ENCODE peak calls at places on chromosomes 3 and 15, in six cellular contexts. One of them, this sample, is unnamed.

GRCh38 chr3:62835594-62836236 is 39.5 kb downstream of the CADPS start:
- DNase-seq in HepG2: no peak
- DNase-seq in H1: no peak
- DNase-seq in GM12878: no peak
- DNase-seq in GM12891: no peak
- DNase-seq in GM12892: no peak
- DNase-seq in this sample: no peak

GRCh38 chr3:169659096-169659521 is 4.4 kb downstream of the MECOM start:
- DNase-seq in GM12878: no peak
- DNase-seq in GM12891: no peak
- DNase-seq in GM12892: no peak
- DNase-seq in H1: no peak
- DNase-seq in HepG2: no peak
- DNase-seq in this sample: peak; percentile 31

GRCh38 chr3:49007068-49007770 is at the start of gene WDR6:
- DNase-seq in HepG2: peak; percentile 95
- DNase-seq in GM12892: peak; percentile 99
- DNase-seq in H1: peak; percentile 96
- DNase-seq in GM12878: peak; percentile 96
- DNase-seq in GM12891: peak; percentile 99
- DNase-seq in this sample: peak; percentile 98

GRCh38 chr3:152317956-152318355 is 49.2 kb downstream of the MBNL1 start:
- DNase-seq in H1: no peak
- DNase-seq in GM12892: no peak
- DNase-seq in HepG2: no peak
- DNase-seq in GM12891: no peak
- DNase-seq in GM12878: no peak
- DNase-seq in this sample: no peak

GRCh38 chr3:109882144-109882543 is 544.8 kb upstream of the DPPA4 start:
- DNase-seq in GM12891: no peak
- DNase-seq in GM12878: no peak
- DNase-seq in H1: no peak
- DNase-seq in HepG2: no peak
- DNase-seq in GM12892: no peak
- DNase-seq in this sample: no peak

GRCh38 chr3:78871048-78871447 is 896.8 kb downstream of the ROBO1 start:
- DNase-seq in GM12878: peak; percentile 47
- DNase-seq in HepG2: no peak
- DNase-seq in GM12892: no peak
- DNase-seq in H1: no peak
- DNase-seq in GM12891: no peak
- DNase-seq in this sample: no peak

GRCh38 chr15:57329582-57330367 is 46.5 kb upstream of the CGNL1 start:
- DNase-seq in GM12892: no peak
- DNase-seq in GM12878: no peak
- DNase-seq in GM12891: no peak
- DNase-seq in HepG2: no peak
- DNase-seq in H1: no peak
- DNase-seq in this sample: no peak

GRCh38 chr15:90142216-90143175 is 40.2 kb upstream of the IDH2 start:
- DNase-seq in GM12878: no peak
- DNase-seq in GM12892: no peak
- DNase-seq in GM12891: no peak
- DNase-seq in HepG2: no peak
- DNase-seq in H1: no peak
- DNase-seq in this sample: no peak

GRCh38 chr15:22871481-22872076 is 33.1 kb downstream of the NIPA2 start:
- DNase-seq in GM12891: no peak
- DNase-seq in GM12878: no peak
- DNase-seq in H1: no peak
- DNase-seq in GM12892: no peak
- DNase-seq in HepG2: no peak
- DNase-seq in this sample: no peak

GRCh38 chr3:153052096-153052460 is 109.9 kb upstream of the RAP2B start:
- DNase-seq in GM12891: no peak
- DNase-seq in HepG2: peak; percentile 6
- DNase-seq in GM12892: no peak
- DNase-seq in GM12878: no peak
- DNase-seq in H1: no peak
- DNase-seq in this sample: no peak

GRCh38 chr3:99885851-99886250 is 68.2 kb downstream of the CMSS1 start:
- DNase-seq in GM12892: no peak
- DNase-seq in GM12878: no peak
- DNase-seq in H1: no peak
- DNase-seq in GM12891: no peak
- DNase-seq in HepG2: no peak
- DNase-seq in this sample: no peak

GRCh38 chr3:172201136-172201989 is 162.0 kb downstream of the FNDC3B start:
- DNase-seq in HepG2: no peak
- DNase-seq in GM12892: no peak
- DNase-seq in GM12878: no peak
- DNase-seq in H1: no peak
- DNase-seq in GM12891: no peak
- DNase-seq in this sample: peak; percentile 26

GRCh38 chr3:38581774-38582173 is 67.7 kb downstream of the SCN5A start:
- DNase-seq in GM12892: no peak
- DNase-seq in GM12891: no peak
- DNase-seq in HepG2: no peak
- DNase-seq in GM12878: no peak
- DNase-seq in H1: no peak
- DNase-seq in this sample: no peak

GRCh38 chr3:46901591-46902187 is 24.2 kb downstream of the PTH1R start:
- DNase-seq in HepG2: no peak
- DNase-seq in GM12892: no peak
- DNase-seq in GM12891: no peak
- DNase-seq in GM12878: no peak
- DNase-seq in H1: no peak
- DNase-seq in this sample: no peak

GRCh38 chr3:10228248-10228950 is 19.9 kb upstream of the TATDN2 start:
- DNase-seq in H1: no peak
- DNase-seq in GM12891: no peak
- DNase-seq in GM12878: no peak
- DNase-seq in HepG2: no peak
- DNase-seq in GM12892: no peak
- DNase-seq in this sample: no peak
- TF ChIP-seq TAF1 in H1: no peak
- TF ChIP-seq TAF1 in GM12891: no peak
- TF ChIP-seq TAF1 in GM12878: no peak
- TF ChIP-seq TAF1 in HepG2: no peak
- TF ChIP-seq TAF1 in GM12892: no peak
- TF ChIP-seq TAF1 in this sample: no peak

GRCh38 chr15:94324117-94324826 is 92.9 kb downstream of the MCTP2 start:
- DNase-seq in GM12892: peak; percentile 19
- DNase-seq in H1: peak; percentile 19
- DNase-seq in HepG2: peak; percentile 34
- DNase-seq in GM12878: peak; percentile 45
- DNase-seq in GM12891: peak; percentile 25
- DNase-seq in this sample: peak; percentile 68
- TF ChIP-seq TAF1 in GM12892: no peak
- TF ChIP-seq TAF1 in H1: no peak
- TF ChIP-seq TAF1 in HepG2: no peak
- TF ChIP-seq TAF1 in GM12878: no peak
- TF ChIP-seq TAF1 in GM12891: no peak
- TF ChIP-seq TAF1 in this sample: no peak

DNA sequence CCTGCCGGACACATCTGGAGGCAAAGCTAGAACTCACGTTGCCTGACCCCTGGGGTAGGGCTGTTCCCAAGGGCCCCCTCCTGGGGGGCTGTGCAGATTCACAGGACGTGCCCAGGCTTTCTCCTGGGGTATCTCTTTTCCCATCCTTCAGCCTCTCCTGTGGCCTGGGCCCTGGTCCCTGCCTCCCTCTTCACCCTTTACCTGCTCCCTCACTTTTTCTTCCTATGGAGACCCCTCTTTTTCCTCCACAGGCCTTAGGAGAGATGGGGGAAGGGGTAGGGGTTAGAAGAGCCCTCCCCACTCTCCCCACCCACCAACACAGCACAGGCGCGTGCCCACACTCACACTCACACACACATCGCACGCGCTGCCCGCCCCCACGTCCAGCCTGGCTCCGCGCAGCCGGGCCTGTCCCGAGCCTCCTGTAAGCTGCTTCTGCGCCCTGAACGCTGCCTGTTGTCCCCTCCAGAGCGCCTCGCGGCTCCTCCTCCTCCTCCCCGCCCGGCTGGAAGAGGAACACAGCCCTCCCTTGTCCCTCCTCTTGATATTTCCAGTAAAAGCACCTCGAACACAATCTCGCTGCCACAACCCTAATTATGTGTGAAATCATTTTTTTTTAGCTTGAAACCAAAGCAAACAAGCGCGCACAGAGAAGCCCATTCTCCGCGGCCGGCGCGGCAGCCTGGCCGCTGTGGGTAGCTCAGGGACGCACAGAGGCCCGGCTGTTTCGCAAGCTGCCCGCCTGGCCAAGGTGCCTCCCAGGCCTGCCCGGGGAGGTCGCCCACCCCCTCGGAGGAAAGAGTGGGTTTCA is 33.9 kb upstream of the ACAN start:
- DNase-seq in GM12878: no peak
- DNase-seq in H1: no peak
- DNase-seq in HepG2: no peak
- DNase-seq in GM12892: no peak
- DNase-seq in GM12891: no peak
- DNase-seq in this sample: peak; percentile 44
- TF ChIP-seq TAF1 in GM12878: no peak
- TF ChIP-seq TAF1 in H1: peak; percentile 50
- TF ChIP-seq TAF1 in HepG2: no peak
- TF ChIP-seq TAF1 in GM12892: no peak
- TF ChIP-seq TAF1 in GM12891: no peak
- TF ChIP-seq TAF1 in this sample: no peak

DNA sequence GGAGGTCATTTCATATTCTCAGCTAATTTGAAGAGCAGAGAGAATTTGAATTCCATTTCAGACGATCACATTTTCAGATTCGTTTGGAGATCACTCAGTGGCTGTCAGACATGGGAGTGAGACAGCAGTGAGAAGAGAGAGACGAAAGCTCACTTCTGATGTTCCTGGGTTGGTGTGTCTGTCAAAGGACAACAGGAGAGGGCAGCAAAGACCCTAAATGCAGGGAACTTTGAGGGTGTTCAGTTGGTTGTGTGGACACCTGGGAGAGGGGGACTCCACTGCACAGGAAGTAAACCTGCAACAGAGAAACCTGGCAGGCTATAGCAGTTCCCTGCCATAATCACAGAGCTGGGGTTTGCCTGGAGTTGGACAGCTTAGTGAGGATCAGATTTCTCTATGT is 675.1 kb downstream of the SQOR start:
- DNase-seq in HepG2: no peak
- DNase-seq in GM12891: no peak
- DNase-seq in GM12892: no peak
- DNase-seq in H1: no peak
- DNase-seq in GM12878: no peak
- DNase-seq in this sample: no peak
- TF ChIP-seq TAF1 in HepG2: no peak
- TF ChIP-seq TAF1 in GM12891: no peak
- TF ChIP-seq TAF1 in GM12892: no peak
- TF ChIP-seq TAF1 in H1: no peak
- TF ChIP-seq TAF1 in GM12878: no peak
- TF ChIP-seq TAF1 in this sample: no peak

GRCh38 chr15:79595271-79595670 is 163.1 kb downstream of the MINAR1 start:
- DNase-seq in GM12892: no peak
- DNase-seq in H1: no peak
- DNase-seq in HepG2: no peak
- DNase-seq in GM12891: no peak
- DNase-seq in GM12878: no peak
- DNase-seq in this sample: no peak
- TF ChIP-seq TAF1 in GM12892: no peak
- TF ChIP-seq TAF1 in H1: no peak
- TF ChIP-seq TAF1 in HepG2: no peak
- TF ChIP-seq TAF1 in GM12891: no peak
- TF ChIP-seq TAF1 in GM12878: no peak
- TF ChIP-seq TAF1 in this sample: no peak

GRCh38 chr3:36710606-36711005 is 53.7 kb downstream of the DCLK3 start:
- DNase-seq in H1: no peak
- DNase-seq in GM12891: no peak
- DNase-seq in GM12892: no peak
- DNase-seq in GM12878: no peak
- DNase-seq in HepG2: no peak
- DNase-seq in this sample: no peak

GRCh38 chr3:36709826-36710365 is 54.5 kb downstream of the DCLK3 start:
- DNase-seq in GM12878: no peak
- DNase-seq in GM12891: no peak
- DNase-seq in GM12892: no peak
- DNase-seq in H1: no peak
- DNase-seq in HepG2: no peak
- DNase-seq in this sample: no peak

GRCh38 chr3:36709281-36709680 is 55.1 kb downstream of the DCLK3 start:
- DNase-seq in HepG2: no peak
- DNase-seq in GM12878: no peak
- DNase-seq in GM12891: no peak
- DNase-seq in H1: no peak
- DNase-seq in GM12892: no peak
- DNase-seq in this sample: no peak

GRCh38 chr3:36705015-36705414 is 59.3 kb downstream of the DCLK3 start:
- DNase-seq in HepG2: no peak
- DNase-seq in GM12891: no peak
- DNase-seq in GM12878: no peak
- DNase-seq in H1: no peak
- DNase-seq in GM12892: no peak
- DNase-seq in this sample: no peak

DNA sequence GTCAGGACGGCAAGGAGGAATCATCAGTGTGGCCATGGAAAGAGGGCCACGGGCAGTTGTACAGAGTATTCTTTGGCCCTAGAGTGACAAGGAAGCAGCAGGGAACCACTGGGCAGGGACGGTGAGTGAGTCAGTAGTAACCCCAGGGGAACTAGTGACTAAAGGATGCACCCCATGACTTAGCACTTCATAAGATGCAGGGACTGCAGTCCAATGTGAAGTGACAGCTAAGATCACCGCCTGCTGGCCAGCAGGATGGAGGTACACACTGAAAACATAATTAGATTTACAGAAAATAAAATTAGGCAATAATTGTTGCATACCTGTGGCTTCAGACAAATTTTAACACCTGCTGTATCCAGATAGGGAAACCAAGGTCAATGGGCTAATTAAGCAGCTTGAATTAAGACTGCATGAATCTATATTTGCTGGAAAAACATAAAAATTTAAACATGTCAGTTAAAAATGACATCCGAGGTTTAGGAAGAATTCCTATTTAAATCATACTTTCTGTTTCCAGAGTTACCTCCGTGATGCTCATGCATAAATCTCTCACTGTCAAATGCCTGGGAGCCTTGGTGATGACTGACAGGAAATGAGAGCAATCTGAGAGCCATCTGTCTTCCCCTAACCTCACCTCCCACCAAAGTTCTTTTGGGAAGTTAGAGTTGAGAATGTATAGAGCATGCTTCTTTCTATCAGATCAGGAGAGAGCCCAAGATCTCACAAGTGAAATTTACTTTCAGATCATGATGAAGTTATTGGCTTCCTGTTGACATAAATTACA is 56.5 kb downstream of the DCLK3 start:
- DNase-seq in HepG2: no peak
- DNase-seq in GM12892: no peak
- DNase-seq in GM12878: no peak
- DNase-seq in H1: no peak
- DNase-seq in GM12891: no peak
- DNase-seq in this sample: no peak
- TF ChIP-seq TAF1 in HepG2: no peak
- TF ChIP-seq TAF1 in GM12892: no peak
- TF ChIP-seq TAF1 in GM12878: no peak
- TF ChIP-seq TAF1 in H1: no peak
- TF ChIP-seq TAF1 in GM12891: no peak
- TF ChIP-seq TAF1 in this sample: no peak